ENCODE peak calls at places on chromosomes 3 and 15, in seven cellular contexts. L, A, U, F, J, C and M are unnamed samples.

GRCh38 chr3:160027541-160028195 is 39.0 kb downstream of the IL12A start:
- DNase-seq in F (peak), U (no peak), C (no peak), J (no peak), L (no peak), A (no peak), M (peak)

GRCh38 chr3:122918576-122919290 is 108.8 kb downstream of the SEMA5B start:
- DNase-seq in C (no peak), U (no peak), A (no peak), J (no peak), L (peak), F (no peak), M (peak)

GRCh38 chr3:134846943-134847342 is 51.9 kb downstream of the EPHB1 start:
- DNase-seq in C (no peak), U (no peak), L (no peak), F (peak), J (peak), A (no peak), M (peak)

GRCh38 chr3:58462829-58463180 is 29.1 kb upstream of the KCTD6 start:
- DNase-seq in F (no peak), L (no peak), C (no peak), A (no peak), J (no peak), U (no peak), M (no peak)

GRCh38 chr15:29736745-29737023 is 85.6 kb downstream of the TJP1 start:
- DNase-seq in F (peak), L (no peak), U (no peak), A (no peak), C (no peak), J (no peak), M (peak)

GRCh38 chr15:51907136-51907862 is 64.3 kb downstream of the LEO1 start:
- DNase-seq in J (peak), A (no peak), F (peak), U (no peak), L (no peak), C (no peak), M (peak)

GRCh38 chr3:48543271-48543866 is 13.2 kb downstream of the PFKFB4 start:
- DNase-seq in A (no peak), C (no peak), F (no peak), J (no peak), L (no peak), U (no peak), M (no peak)

GRCh38 chr15:28947241-28947674 is 61.5 kb downstream of the APBA2 start:
- DNase-seq in J (no peak), U (no peak), L (peak), F (no peak), A (no peak), C (no peak), M (no peak)

GRCh38 chr3:47065681-47066080 is 86.2 kb downstream of the NBEAL2 start:
- DNase-seq in C (no peak), F (no peak), U (no peak), A (no peak), L (no peak), J (no peak), M (no peak)

GRCh38 chr3:47070770-47071169 is 91.3 kb downstream of the NBEAL2 start:
- DNase-seq in C (no peak), F (no peak), U (no peak), A (no peak), L (no peak), J (no peak), M (no peak)

DNA sequence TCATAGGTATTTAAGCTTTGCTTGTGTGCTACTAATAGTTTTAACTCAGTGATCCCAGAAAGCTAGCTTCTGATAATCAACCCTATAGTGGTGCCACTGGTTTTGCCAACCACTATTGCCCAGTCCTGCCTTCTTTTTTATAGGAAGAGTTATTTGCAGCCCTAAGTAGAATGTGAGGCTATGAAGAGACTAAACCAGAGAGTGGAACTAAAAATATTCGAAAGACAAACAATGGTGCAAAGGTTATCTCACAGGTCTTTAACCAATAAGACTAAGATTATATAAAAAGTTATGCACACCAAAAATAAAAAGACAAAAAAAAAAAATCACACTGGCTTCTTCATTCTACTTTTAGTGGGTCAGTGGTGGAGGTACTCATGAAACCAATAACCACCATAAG is 85.6 kb downstream of the NBEAL2 start:
- DNase-seq in L (no peak), U (no peak), C (no peak), A (no peak), F (no peak), J (no peak), M (no peak)
- H3K27ac ChIP-seq in L (no peak), U (no peak), C (no peak), A (no peak), F (no peak), J (no peak), M (no peak)

GRCh38 chr15:39365161-39365560 is 215.7 kb upstream of the THBS1 start:
- DNase-seq in C (no peak), U (no peak), A (no peak), F (no peak), J (no peak), L (no peak), M (peak)
- H3K27ac ChIP-seq in C (no peak), U (no peak), A (no peak), F (no peak), J (no peak), L (no peak), M (no peak)

DNA sequence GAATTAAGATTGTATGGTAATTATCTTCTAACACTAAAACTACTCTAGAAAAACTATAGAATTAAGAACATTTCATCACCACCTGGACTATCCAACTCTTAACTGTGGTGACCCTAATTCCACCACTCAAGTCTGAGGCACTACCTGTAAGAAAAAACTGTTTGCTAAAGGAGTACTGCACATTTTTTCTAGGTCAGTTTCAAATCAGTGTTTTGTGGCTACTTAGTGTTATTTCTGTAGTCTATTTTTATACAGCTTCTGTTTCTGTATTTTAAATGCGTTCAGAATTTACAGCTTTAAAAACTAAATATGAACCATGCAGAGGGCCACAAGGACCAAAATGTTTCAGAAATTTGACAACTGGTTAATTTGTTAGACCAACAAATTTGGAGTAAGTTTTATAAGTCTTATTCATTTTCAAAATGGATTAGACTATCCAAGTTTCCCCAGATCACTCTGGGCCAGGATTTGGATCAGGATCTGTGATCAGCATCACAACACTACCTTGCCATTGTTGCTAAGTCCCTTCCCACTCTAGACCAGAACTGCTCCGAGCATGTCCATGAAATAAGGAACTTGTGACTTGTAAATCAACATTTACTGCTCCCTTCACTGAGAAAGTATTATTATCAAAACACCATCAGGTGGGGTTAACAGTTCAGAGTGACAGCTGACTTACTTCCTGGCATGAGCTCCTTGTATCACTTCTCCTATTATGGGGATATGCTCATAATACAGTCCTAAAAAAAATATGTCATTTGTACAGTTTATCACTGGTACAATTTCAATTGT is 8.6 kb downstream of the GLT8D1 start:
- DNase-seq in F (no peak), L (no peak), C (no peak), U (no peak), A (no peak), J (no peak), M (no peak)
- H3K27ac ChIP-seq in F (no peak), L (no peak), C (no peak), U (no peak), A (no peak), J (no peak), M (no peak)

GRCh38 chr3:195556390-195556789 is 13.3 kb upstream of the PPP1R2 start:
- DNase-seq in A (peak), F (no peak), L (no peak), C (no peak), U (no peak), J (no peak), M (no peak)
- H3K27ac ChIP-seq in A (no peak), F (no peak), L (no peak), C (no peak), U (no peak), J (no peak), M (no peak)

DNA sequence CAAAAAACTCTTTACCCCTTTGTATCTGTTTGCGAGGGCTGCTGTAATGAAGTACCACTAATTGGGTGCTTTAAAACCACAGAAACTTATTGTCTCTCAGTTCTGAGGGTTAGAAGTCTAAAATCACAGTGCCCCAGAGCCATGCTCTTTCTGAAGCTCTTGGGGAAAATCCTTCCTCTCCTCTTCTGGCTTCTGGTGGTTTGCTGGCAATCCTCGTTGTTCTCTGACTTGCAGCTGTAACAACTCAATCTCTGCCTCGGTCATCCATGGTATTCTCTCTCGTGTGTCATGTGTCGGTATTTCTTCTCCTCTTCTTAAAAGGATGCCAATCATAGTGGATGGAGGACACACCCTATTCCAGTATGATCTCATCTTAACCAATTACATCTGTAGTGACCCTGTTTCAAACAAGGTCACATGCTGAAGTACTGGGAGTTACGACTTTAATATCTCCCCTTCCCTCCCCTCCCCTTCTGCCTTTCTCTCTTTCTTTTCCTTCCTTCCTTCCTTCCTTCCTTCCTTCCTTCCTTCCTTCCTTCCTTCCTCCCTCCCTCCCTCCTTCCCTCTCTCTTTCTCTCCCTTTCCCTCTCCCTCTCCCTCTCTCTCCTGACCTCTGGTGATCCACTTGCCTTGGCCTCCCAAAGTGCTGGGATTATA is 6.5 kb upstream of the ARL8B start:
- DNase-seq in J (no peak), U (no peak), F (no peak), L (no peak), C (no peak), A (no peak), M (no peak)
- H3K27ac ChIP-seq in J (no peak), U (no peak), F (no peak), L (no peak), C (no peak), A (no peak), M (no peak)

GRCh38 chr3:12833226-12834161 is 7.9 kb downstream of the RPL32 start:
- DNase-seq in F (no peak), L (no peak), U (no peak), A (no peak), J (no peak), C (no peak), M (no peak)
- H3K27ac ChIP-seq in F (peak), L (no peak), U (no peak), A (no peak), J (no peak), C (no peak), M (no peak)

GRCh38 chr3:186142556-186142955 is 33.7 kb upstream of the ETV5 start:
- DNase-seq in A (no peak), J (no peak), C (no peak), F (no peak), L (no peak), U (no peak), M (peak)
- H3K27ac ChIP-seq in A (no peak), J (no peak), C (no peak), F (no peak), L (no peak), U (no peak), M (no peak)